ENCODE peak calls at places on chromosome 1, in four cellular contexts. M, V, Z and O are unnamed samples.

GRCh38 chr1:184854456-184855180 is 100.0 kb upstream of the EDEM3 start:
- DNase-seq in M (no peak), V (no peak), Z (no peak), O (no peak)

GRCh38 chr1:7042322-7043231 is 257.3 kb downstream of the CAMTA1 start:
- DNase-seq in M (no peak), V (no peak), Z (no peak), O (no peak)

GRCh38 chr1:208569181-208569580 is 325.0 kb upstream of the PLXNA2 start:
- DNase-seq in M (no peak), V (no peak), Z (no peak), O (no peak)

GRCh38 chr1:39858315-39858714 is 25.0 kb downstream of the TRIT1 start:
- DNase-seq in M (no peak), V (no peak), Z (no peak), O (no peak)

GRCh38 chr1:2279210-2279639 is 51.1 kb downstream of the SKI start:
- DNase-seq in M (peak), V (no peak), Z (peak), O (no peak)

GRCh38 chr1:197902131-197902453 is 338 bp upstream of the C1orf53 start:
- DNase-seq in M (no peak), V (no peak), Z (no peak), O (no peak)

GRCh38 chr1:154908937-154909336 is 27.6 kb downstream of the PMVK start:
- DNase-seq in M (no peak), V (no peak), Z (no peak), O (no peak)

GRCh38 chr1:32507021-32507420 is 32.2 kb upstream of the ZBTB8A start:
- DNase-seq in M (no peak), V (no peak), Z (no peak), O (no peak)

GRCh38 chr1:159000627-159001026 is 9.1 kb upstream of the IFI16 start:
- DNase-seq in M (peak), V (peak), Z (peak), O (peak)

GRCh38 chr1:2936568-2937515 is 84.4 kb upstream of the ACTRT2 start:
- DNase-seq in M (no peak), V (peak), Z (no peak), O (no peak)

GRCh38 chr1:27144349-27144748 is 10.6 kb downstream of the SLC9A1 start:
- DNase-seq in M (no peak), V (no peak), Z (no peak), O (no peak)

GRCh38 chr1:211897011-211897410 is 66.4 kb upstream of the LPGAT1 start:
- DNase-seq in M (no peak), V (no peak), Z (no peak), O (no peak)

GRCh38 chr1:146012703-146013565 is 8.6 kb downstream of the HJV start:
- DNase-seq in M (no peak), V (no peak), Z (no peak), O (peak)